ENCODE peak calls at places on chromosomes 11 and 22, in eight cellular contexts. One of them, this sample, is unnamed.
A peak's percentile ranks its signal among the peaks of the same experiment; 100 is the strongest.

GRCh38 chr11:134880788-134881187 is 468.7 kb upstream of the B3GAT1 start:
- DNase-seq in NAMALWA: no peak
- DNase-seq in colonic mucosa: no peak
- DNase-seq in B cell: no peak
- DNase-seq in activated CD4-positive, CD25-positive, alpha-beta regulatory T cell treated with anti-CD3 and anti-CD28 coated beads, Interleukin-2, amount 50 U/mL, for 16 hours: no peak
- DNase-seq in activated T-helper 1 cell treated with Interleukin-2 at 50 U/mL for 16 hours: no peak
- DNase-seq in activated T-cell treated with anti-CD3 and anti-CD28 coated beads for 48 hours: no peak
- DNase-seq in amniotic stem cell: no peak
- DNase-seq in this sample: no peak

GRCh38 chr11:71452354-71453020 is 516 bp upstream of the NADSYN1 start:
- DNase-seq in activated T-cell treated with anti-CD3 and anti-CD28 coated beads for 48 hours: peak; percentile 31
- DNase-seq in activated CD4-positive, CD25-positive, alpha-beta regulatory T cell treated with anti-CD3 and anti-CD28 coated beads, Interleukin-2, amount 50 U/mL, for 16 hours: no peak
- DNase-seq in colonic mucosa: peak; percentile 63
- DNase-seq in amniotic stem cell: no peak
- DNase-seq in NAMALWA: peak; percentile 61
- DNase-seq in activated T-helper 1 cell treated with Interleukin-2 at 50 U/mL for 16 hours: peak; percentile 46
- DNase-seq in B cell: peak; percentile 57
- DNase-seq in this sample: peak; percentile 55

GRCh38 chr22:39530692-39531331 is 1.7 kb downstream of the RPS19BP1 start:
- DNase-seq in activated T-cell treated with anti-CD3 and anti-CD28 coated beads for 48 hours: no peak
- DNase-seq in amniotic stem cell: no peak
- DNase-seq in activated T-helper 1 cell treated with Interleukin-2 at 50 U/mL for 16 hours: no peak
- DNase-seq in B cell: no peak
- DNase-seq in activated CD4-positive, CD25-positive, alpha-beta regulatory T cell treated with anti-CD3 and anti-CD28 coated beads, Interleukin-2, amount 50 U/mL, for 16 hours: no peak
- DNase-seq in colonic mucosa: peak; percentile 54
- DNase-seq in NAMALWA: peak; percentile 80
- DNase-seq in this sample: no peak

GRCh38 chr11:85182437-85183109 is 444.6 kb downstream of the DLG2 start:
- DNase-seq in activated T-cell treated with anti-CD3 and anti-CD28 coated beads for 48 hours: no peak
- DNase-seq in activated CD4-positive, CD25-positive, alpha-beta regulatory T cell treated with anti-CD3 and anti-CD28 coated beads, Interleukin-2, amount 50 U/mL, for 16 hours: no peak
- DNase-seq in activated T-helper 1 cell treated with Interleukin-2 at 50 U/mL for 16 hours: no peak
- DNase-seq in NAMALWA: peak; percentile 71
- DNase-seq in amniotic stem cell: no peak
- DNase-seq in B cell: no peak
- DNase-seq in colonic mucosa: no peak
- DNase-seq in this sample: no peak

GRCh38 chr11:33892906-33893594 is 1.2 kb upstream of the LMO2 start:
- DNase-seq in activated T-helper 1 cell treated with Interleukin-2 at 50 U/mL for 16 hours: no peak
- DNase-seq in amniotic stem cell: no peak
- DNase-seq in colonic mucosa: no peak
- DNase-seq in NAMALWA: no peak
- DNase-seq in B cell: no peak
- DNase-seq in activated CD4-positive, CD25-positive, alpha-beta regulatory T cell treated with anti-CD3 and anti-CD28 coated beads, Interleukin-2, amount 50 U/mL, for 16 hours: no peak
- DNase-seq in activated T-cell treated with anti-CD3 and anti-CD28 coated beads for 48 hours: no peak
- DNase-seq in this sample: no peak

GRCh38 chr22:21816787-21817496 is 50.5 kb downstream of the MAPK1 start:
- DNase-seq in activated T-cell treated with anti-CD3 and anti-CD28 coated beads for 48 hours: peak; percentile 7
- DNase-seq in B cell: peak; percentile 72
- DNase-seq in activated T-helper 1 cell treated with Interleukin-2 at 50 U/mL for 16 hours: no peak
- DNase-seq in NAMALWA: peak; percentile 95
- DNase-seq in amniotic stem cell: peak; percentile 84
- DNase-seq in activated CD4-positive, CD25-positive, alpha-beta regulatory T cell treated with anti-CD3 and anti-CD28 coated beads, Interleukin-2, amount 50 U/mL, for 16 hours: peak; percentile 12
- DNase-seq in colonic mucosa: peak; percentile 18
- DNase-seq in this sample: no peak

GRCh38 chr11:107043242-107043991 is 25.1 kb upstream of the GUCY1A2 start:
- DNase-seq in activated CD4-positive, CD25-positive, alpha-beta regulatory T cell treated with anti-CD3 and anti-CD28 coated beads, Interleukin-2, amount 50 U/mL, for 16 hours: no peak
- DNase-seq in B cell: no peak
- DNase-seq in activated T-helper 1 cell treated with Interleukin-2 at 50 U/mL for 16 hours: no peak
- DNase-seq in activated T-cell treated with anti-CD3 and anti-CD28 coated beads for 48 hours: no peak
- DNase-seq in colonic mucosa: no peak
- DNase-seq in NAMALWA: no peak
- DNase-seq in amniotic stem cell: peak; percentile 81
- DNase-seq in this sample: no peak

GRCh38 chr11:109795234-109795633 is 298.0 kb upstream of the ZC3H12C start:
- DNase-seq in activated CD4-positive, CD25-positive, alpha-beta regulatory T cell treated with anti-CD3 and anti-CD28 coated beads, Interleukin-2, amount 50 U/mL, for 16 hours: no peak
- DNase-seq in NAMALWA: no peak
- DNase-seq in activated T-helper 1 cell treated with Interleukin-2 at 50 U/mL for 16 hours: no peak
- DNase-seq in colonic mucosa: no peak
- DNase-seq in activated T-cell treated with anti-CD3 and anti-CD28 coated beads for 48 hours: no peak
- DNase-seq in amniotic stem cell: no peak
- DNase-seq in B cell: no peak
- DNase-seq in this sample: no peak

GRCh38 chr22:28395920-28396447 is 283.7 kb downstream of the TTC28 start:
- DNase-seq in B cell: no peak
- DNase-seq in activated CD4-positive, CD25-positive, alpha-beta regulatory T cell treated with anti-CD3 and anti-CD28 coated beads, Interleukin-2, amount 50 U/mL, for 16 hours: no peak
- DNase-seq in NAMALWA: no peak
- DNase-seq in amniotic stem cell: no peak
- DNase-seq in colonic mucosa: no peak
- DNase-seq in activated T-helper 1 cell treated with Interleukin-2 at 50 U/mL for 16 hours: no peak
- DNase-seq in activated T-cell treated with anti-CD3 and anti-CD28 coated beads for 48 hours: no peak
- DNase-seq in this sample: no peak

GRCh38 chr11:66720223-66720898 is 8.7 kb downstream of the SPTBN2 start:
- DNase-seq in activated CD4-positive, CD25-positive, alpha-beta regulatory T cell treated with anti-CD3 and anti-CD28 coated beads, Interleukin-2, amount 50 U/mL, for 16 hours: no peak
- DNase-seq in activated T-helper 1 cell treated with Interleukin-2 at 50 U/mL for 16 hours: no peak
- DNase-seq in NAMALWA: no peak
- DNase-seq in activated T-cell treated with anti-CD3 and anti-CD28 coated beads for 48 hours: peak; percentile 40
- DNase-seq in amniotic stem cell: no peak
- DNase-seq in B cell: no peak
- DNase-seq in colonic mucosa: peak; percentile 73
- DNase-seq in this sample: no peak

GRCh38 chr11:74139151-74139918 is 31.5 kb downstream of the C2CD3 start:
- DNase-seq in B cell: no peak
- DNase-seq in amniotic stem cell: no peak
- DNase-seq in activated T-cell treated with anti-CD3 and anti-CD28 coated beads for 48 hours: no peak
- DNase-seq in NAMALWA: no peak
- DNase-seq in activated T-helper 1 cell treated with Interleukin-2 at 50 U/mL for 16 hours: no peak
- DNase-seq in colonic mucosa: no peak
- DNase-seq in activated CD4-positive, CD25-positive, alpha-beta regulatory T cell treated with anti-CD3 and anti-CD28 coated beads, Interleukin-2, amount 50 U/mL, for 16 hours: no peak
- DNase-seq in this sample: no peak

GRCh38 chr11:100009728-100010127 is 677.4 kb upstream of the ARHGAP42 start:
- DNase-seq in activated T-helper 1 cell treated with Interleukin-2 at 50 U/mL for 16 hours: no peak
- DNase-seq in amniotic stem cell: no peak
- DNase-seq in NAMALWA: no peak
- DNase-seq in activated T-cell treated with anti-CD3 and anti-CD28 coated beads for 48 hours: no peak
- DNase-seq in B cell: no peak
- DNase-seq in colonic mucosa: no peak
- DNase-seq in activated CD4-positive, CD25-positive, alpha-beta regulatory T cell treated with anti-CD3 and anti-CD28 coated beads, Interleukin-2, amount 50 U/mL, for 16 hours: no peak
- DNase-seq in this sample: no peak

GRCh38 chr11:67664213-67664585 is 10.2 kb downstream of the ALDH3B2 start:
- DNase-seq in activated T-cell treated with anti-CD3 and anti-CD28 coated beads for 48 hours: no peak
- DNase-seq in B cell: no peak
- DNase-seq in colonic mucosa: no peak
- DNase-seq in activated T-helper 1 cell treated with Interleukin-2 at 50 U/mL for 16 hours: no peak
- DNase-seq in amniotic stem cell: no peak
- DNase-seq in NAMALWA: no peak
- DNase-seq in activated CD4-positive, CD25-positive, alpha-beta regulatory T cell treated with anti-CD3 and anti-CD28 coated beads, Interleukin-2, amount 50 U/mL, for 16 hours: no peak
- DNase-seq in this sample: no peak

GRCh38 chr11:82750643-82751139 is 17.0 kb upstream of the FAM181B start:
- DNase-seq in amniotic stem cell: no peak
- DNase-seq in activated T-helper 1 cell treated with Interleukin-2 at 50 U/mL for 16 hours: no peak
- DNase-seq in activated CD4-positive, CD25-positive, alpha-beta regulatory T cell treated with anti-CD3 and anti-CD28 coated beads, Interleukin-2, amount 50 U/mL, for 16 hours: no peak
- DNase-seq in colonic mucosa: no peak
- DNase-seq in B cell: no peak
- DNase-seq in NAMALWA: no peak
- DNase-seq in activated T-cell treated with anti-CD3 and anti-CD28 coated beads for 48 hours: no peak
- DNase-seq in this sample: no peak

GRCh38 chr11:72224587-72225410 is at the start of gene INPPL1:
- DNase-seq in activated CD4-positive, CD25-positive, alpha-beta regulatory T cell treated with anti-CD3 and anti-CD28 coated beads, Interleukin-2, amount 50 U/mL, for 16 hours: no peak
- DNase-seq in NAMALWA: peak; percentile 49
- DNase-seq in activated T-helper 1 cell treated with Interleukin-2 at 50 U/mL for 16 hours: peak; percentile 24
- DNase-seq in amniotic stem cell: no peak
- DNase-seq in activated T-cell treated with anti-CD3 and anti-CD28 coated beads for 48 hours: no peak
- DNase-seq in B cell: no peak
- DNase-seq in colonic mucosa: peak; percentile 65
- DNase-seq in this sample: no peak

GRCh38 chr22:27800250-27801131 is 1.1 kb downstream of the MN1 start:
- DNase-seq in amniotic stem cell: no peak
- DNase-seq in activated T-cell treated with anti-CD3 and anti-CD28 coated beads for 48 hours: no peak
- DNase-seq in activated CD4-positive, CD25-positive, alpha-beta regulatory T cell treated with anti-CD3 and anti-CD28 coated beads, Interleukin-2, amount 50 U/mL, for 16 hours: no peak
- DNase-seq in NAMALWA: no peak
- DNase-seq in activated T-helper 1 cell treated with Interleukin-2 at 50 U/mL for 16 hours: no peak
- DNase-seq in B cell: no peak
- DNase-seq in colonic mucosa: no peak
- DNase-seq in this sample: no peak

GRCh38 chr11:14320020-14320419 is 39.0 kb downstream of the RRAS2 start:
- DNase-seq in amniotic stem cell: no peak
- DNase-seq in activated T-cell treated with anti-CD3 and anti-CD28 coated beads for 48 hours: no peak
- DNase-seq in B cell: peak; percentile 57
- DNase-seq in colonic mucosa: no peak
- DNase-seq in activated T-helper 1 cell treated with Interleukin-2 at 50 U/mL for 16 hours: no peak
- DNase-seq in activated CD4-positive, CD25-positive, alpha-beta regulatory T cell treated with anti-CD3 and anti-CD28 coated beads, Interleukin-2, amount 50 U/mL, for 16 hours: no peak
- DNase-seq in NAMALWA: peak; percentile 54
- DNase-seq in this sample: peak; percentile 11

GRCh38 chr11:69217276-69218105 is 61.8 kb downstream of the SMIM38 start:
- DNase-seq in colonic mucosa: peak; percentile 46
- DNase-seq in activated CD4-positive, CD25-positive, alpha-beta regulatory T cell treated with anti-CD3 and anti-CD28 coated beads, Interleukin-2, amount 50 U/mL, for 16 hours: no peak
- DNase-seq in activated T-cell treated with anti-CD3 and anti-CD28 coated beads for 48 hours: no peak
- DNase-seq in activated T-helper 1 cell treated with Interleukin-2 at 50 U/mL for 16 hours: no peak
- DNase-seq in NAMALWA: no peak
- DNase-seq in amniotic stem cell: no peak
- DNase-seq in B cell: peak; percentile 25
- DNase-seq in this sample: no peak